ENCODE peak calls at places on chromosomes 6 and 20, in seven cellular contexts. X is upper lobe of left lung, L is Panc1, T is GM23248, E is adrenal gland, P is Peyer's patch, R is heart left ventricle. H is an unnamed sample. For H3K36me3, the result is how much of the 10 kb centered on the place peaks cover.

GRCh38 chr6:39411465-39411864 is 89.0 kb upstream of the KCNK16 start:
- DNase-seq in T (peak), R (no peak), E (no peak), X (no peak), P (no peak), L (no peak), H (no peak)

GRCh38 chr20:33851842-33852466 is 40.8 kb downstream of the CHMP4B start:
- DNase-seq in T (no peak), E (no peak), X (no peak), L (no peak), P (peak), R (no peak), H (no peak)

GRCh38 chr6:163572612-163573011 is 158.1 kb downstream of the QKI start:
- DNase-seq in E (no peak), L (no peak), X (no peak), T (no peak), P (no peak), R (no peak), H (no peak)

GRCh38 chr6:411402-412145 is 20.0 kb downstream of the IRF4 start:
- DNase-seq in X (peak), R (no peak), E (no peak), P (no peak), T (peak), L (no peak), H (no peak)

GRCh38 chr6:72386324-72386723 is 235.5 kb upstream of the KCNQ5 start:
- DNase-seq in L (no peak), T (peak), P (no peak), X (no peak), E (no peak), R (no peak), H (no peak)

GRCh38 chr20:53708129-53708968 is 114.7 kb upstream of the ZNF217 start:
- DNase-seq in R (no peak), E (no peak), L (no peak), X (no peak), T (peak), P (no peak), H (no peak)

GRCh38 chr20:37531856-37532255 is 4.2 kb upstream of the BLCAP start:
- DNase-seq in R (no peak), X (peak), T (no peak), L (no peak), P (no peak), E (no peak), H (no peak)

GRCh38 chr6:2765896-2766766 is 938 bp downstream of the WRNIP1 start:
- DNase-seq in T (peak), E (peak), X (peak), R (peak), P (peak), L (no peak), H (peak)

GRCh38 chr6:168087436-168088160 is 8.6 kb upstream of the FRMD1 start:
- DNase-seq in T (no peak), L (no peak), R (no peak), P (no peak), E (no peak), X (no peak), H (no peak)

GRCh38 chr6:87401832-87402231 is 5.9 kb upstream of the CFAP206 start:
- DNase-seq in L (no peak), T (no peak), E (no peak), X (no peak), R (no peak), P (no peak), H (no peak)

GRCh38 chr6:110864816-110865215 is 9.8 kb upstream of the AMD1 start:
- DNase-seq in R (no peak), E (no peak), P (no peak), T (no peak), L (no peak), X (no peak), H (no peak)

GRCh38 chr6:74249658-74250057 is 553.7 kb downstream of the CD109 start:
- DNase-seq in T (peak), L (no peak), E (no peak), P (no peak), X (no peak), R (no peak), H (no peak)

GRCh38 chr20:53829086-53829703 is 235.6 kb upstream of the ZNF217 start:
- DNase-seq in R (no peak), T (peak), E (no peak), L (peak), P (no peak), X (peak), H (no peak)

GRCh38 chr6:164098857-164099534 is 684.5 kb downstream of the QKI start:
- DNase-seq in P (no peak), L (no peak), T (no peak), R (peak), X (peak), E (no peak), H (no peak)

GRCh38 chr6:32973144-32973854 is 4.9 kb downstream of the BRD2 start:
- DNase-seq in T (peak), E (no peak), R (no peak), X (peak), P (no peak), L (no peak), H (peak)

GRCh38 chr6:347232-347631 is 44.3 kb upstream of the IRF4 start:
- DNase-seq in P (no peak), X (no peak), R (no peak), T (no peak), E (no peak), L (no peak), H (no peak)

GRCh38 chr6:21882066-21882465 is 288.5 kb downstream of the SOX4 start:
- DNase-seq in T (no peak), L (no peak), R (no peak), P (no peak), X (no peak), E (no peak), H (no peak)

DNA sequence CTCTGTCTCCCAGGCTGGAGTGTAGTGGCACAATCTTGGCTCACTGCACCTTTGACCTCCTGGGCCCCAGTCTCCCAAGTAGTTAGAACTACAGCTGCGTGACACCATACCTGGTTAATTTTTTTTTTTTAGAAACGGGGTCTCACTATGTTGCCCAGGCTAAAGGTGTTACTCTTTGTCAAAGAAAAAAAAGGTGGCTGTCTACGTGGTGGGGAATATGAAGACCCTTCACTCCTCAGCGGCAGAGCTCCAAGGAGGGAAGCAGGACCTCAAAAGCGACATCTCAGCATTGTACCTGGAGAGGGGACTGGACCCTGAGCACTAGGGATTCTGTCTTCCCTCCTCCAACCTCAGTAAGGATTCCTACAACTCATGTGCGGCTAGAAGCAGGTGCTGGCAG is 16.4 kb upstream of the TBC1D22B start:
- DNase-seq in X (no peak), P (no peak), T (no peak), R (no peak), L (no peak), E (no peak), H (no peak)
- H3K27ac ChIP-seq in X (no peak), P (peak), T (peak), R (peak), L (no peak), E (peak), H (peak)

DNA sequence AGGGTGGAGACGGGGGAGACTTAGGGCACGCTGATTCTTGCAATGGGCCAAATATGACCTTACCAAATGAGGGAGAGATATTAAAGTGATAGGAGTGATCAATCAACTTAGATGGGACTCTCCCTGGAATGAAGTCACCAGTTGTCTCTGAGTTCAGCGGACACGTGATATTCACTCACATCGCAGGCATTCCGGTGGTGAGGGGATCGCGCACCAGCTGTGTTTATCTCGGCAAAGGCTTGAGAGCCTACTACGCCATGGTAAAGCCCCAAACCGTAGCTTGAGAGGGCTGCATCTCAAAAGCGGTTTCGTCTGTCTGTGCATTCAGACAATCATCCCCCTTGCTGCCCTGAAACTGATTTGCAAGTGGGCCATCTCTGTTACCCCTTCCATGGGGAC is 5.5 kb downstream of the BMP7 start:
- DNase-seq in L (no peak), X (no peak), P (no peak), E (no peak), T (no peak), R (no peak), H (no peak)
- H3K36me3 ChIP-seq in L (under half), X (under half), P (under half), E (under half), T (under half), R (under half), H (under half)

GRCh38 chr20:10597637-10598036 is 76.2 kb downstream of the JAG1 start:
- DNase-seq in E (no peak), X (no peak), T (no peak), L (no peak), P (no peak), R (no peak), H (no peak)

GRCh38 chr20:10596726-10597125 is 77.1 kb downstream of the JAG1 start:
- DNase-seq in L (no peak), X (no peak), P (no peak), R (no peak), E (no peak), T (peak), H (no peak)

GRCh38 chr20:10594286-10594868 is 79.4 kb downstream of the JAG1 start:
- DNase-seq in T (no peak), L (no peak), X (no peak), P (no peak), R (no peak), E (no peak), H (no peak)

GRCh38 chr20:10595985-10596384 is 77.8 kb downstream of the JAG1 start:
- DNase-seq in P (no peak), R (no peak), E (no peak), X (no peak), T (no peak), L (no peak), H (no peak)

DNA sequence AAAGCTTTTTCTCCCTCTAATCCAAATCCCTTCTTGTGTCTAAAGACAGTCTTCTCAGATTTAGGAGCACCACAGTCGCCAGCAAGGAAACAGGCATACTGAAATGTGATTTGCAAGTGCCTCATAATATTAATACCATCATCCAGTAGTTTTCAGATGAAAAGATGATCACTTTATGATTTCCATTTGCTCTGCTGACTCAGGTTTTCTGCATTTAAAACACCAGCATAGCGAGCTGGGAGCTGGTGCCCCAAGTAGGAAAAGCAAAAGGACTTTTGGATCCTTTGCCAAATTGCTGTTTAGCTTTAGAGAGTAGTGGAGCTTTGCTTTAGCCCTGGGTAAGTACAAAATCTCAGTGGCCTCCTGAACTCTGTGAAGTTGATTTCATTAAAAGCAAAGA is 78.6 kb downstream of the JAG1 start:
- DNase-seq in R (no peak), E (no peak), P (no peak), T (no peak), X (no peak), L (no peak), H (no peak)
- H3K27ac ChIP-seq in R (no peak), E (no peak), P (no peak), T (no peak), X (no peak), L (no peak), H (no peak)

GRCh38 chr20:44494681-44495080 is 19.0 kb downstream of the TTPAL start:
- DNase-seq in E (no peak), P (no peak), X (no peak), L (no peak), R (no peak), T (no peak), H (no peak)
- H3K36me3 ChIP-seq in E (half or more), P (under half), X (under half), L (under half), R (half or more), T (under half), H (under half)

GRCh38 chr6:136822051-136822378 is 377 bp upstream of the PEX7 start:
- DNase-seq in E (peak), T (peak), R (no peak), X (peak), P (peak), L (peak), H (no peak)

GRCh38 chr6:136820541-136820940 is 1.9 kb upstream of the PEX7 start:
- DNase-seq in L (no peak), P (no peak), R (peak), E (no peak), X (no peak), T (no peak), H (no peak)

GRCh38 chr6:136823128-136823660 is 802 bp downstream of the PEX7 start:
- DNase-seq in R (no peak), L (no peak), T (no peak), X (peak), E (no peak), P (no peak), H (no peak)

GRCh38 chr6:136822379-136823127 is at the start of gene PEX7:
- DNase-seq in X (peak), T (peak), E (peak), R (peak), P (peak), L (peak), H (peak)

GRCh38 chr6:136826216-136826615 is 3.8 kb downstream of the PEX7 start:
- DNase-seq in P (no peak), X (peak), R (peak), L (no peak), T (no peak), E (no peak), H (no peak)
- H3K27ac ChIP-seq in P (no peak), X (no peak), R (no peak), L (no peak), T (no peak), E (no peak), H (no peak)

GRCh38 chr20:58195047-58195446 is 33.4 kb downstream of the ANKRD60 start:
- DNase-seq in E (no peak), L (no peak), X (no peak), P (no peak), R (no peak), T (no peak), H (no peak)
- H3K36me3 ChIP-seq in E (under half), L (under half), X (under half), P (under half), R (under half), T (under half), H (under half)

GRCh38 chr6:83711958-83712357 is 3.1 kb upstream of the SNAP91 start:
- DNase-seq in P (no peak), R (no peak), E (no peak), L (no peak), X (no peak), T (no peak), H (no peak)

GRCh38 chr6:83709748-83710050 is 798 bp upstream of the SNAP91 start:
- DNase-seq in P (no peak), R (no peak), E (no peak), T (no peak), X (no peak), L (no peak), H (no peak)

GRCh38 chr6:83707829-83708545 is 914 bp downstream of the SNAP91 start:
- DNase-seq in R (no peak), P (no peak), L (no peak), X (no peak), T (peak), E (no peak), H (no peak)

GRCh38 chr6:83708546-83708969 is 343 bp downstream of the SNAP91 start:
- DNase-seq in E (no peak), X (no peak), P (no peak), L (no peak), T (peak), R (no peak), H (no peak)

GRCh38 chr6:83708970-83709747 is at the start of gene SNAP91:
- DNase-seq in L (no peak), P (no peak), T (no peak), E (peak), X (no peak), R (peak), H (no peak)
- H3K27ac ChIP-seq in L (no peak), P (no peak), T (no peak), E (no peak), X (no peak), R (no peak), H (no peak)

DNA sequence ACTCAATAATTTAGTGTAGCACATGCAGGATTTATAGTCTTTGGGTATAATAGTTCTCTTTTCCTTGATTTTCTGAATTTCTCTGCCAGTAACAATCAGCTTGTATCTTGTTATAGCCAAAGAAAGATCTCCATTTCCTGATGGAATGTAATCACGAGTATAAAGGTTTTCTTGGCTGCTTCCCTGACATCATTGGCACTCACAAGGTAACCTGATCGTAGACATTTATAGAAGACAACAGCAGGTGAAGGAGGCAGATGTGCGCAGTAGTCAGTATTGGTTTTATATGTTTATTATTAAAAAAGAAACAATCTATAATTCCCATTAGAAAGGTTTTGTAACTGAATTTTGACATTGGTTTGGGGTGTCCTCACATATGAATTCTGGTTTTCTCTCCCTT is 44.3 kb upstream of the SYNJ2 start:
- DNase-seq in E (no peak), X (no peak), R (no peak), L (no peak), T (no peak), P (no peak), H (no peak)
- H3K36me3 ChIP-seq in E (half or more), X (under half), R (half or more), L (half or more), T (half or more), P (under half), H (under half)

GRCh38 chr20:63192721-63193120 is 23.2 kb downstream of the YTHDF1 start:
- DNase-seq in R (no peak), L (no peak), T (no peak), P (no peak), X (no peak), E (no peak), H (no peak)
- H3K27ac ChIP-seq in R (no peak), L (no peak), T (no peak), P (no peak), X (no peak), E (no peak), H (no peak)